ENCODE peak calls at places on chromosomes 6 and 20, in nine cellular contexts. T, Z, K, Q, E, S, V, W and A are unnamed samples.
A peak's percentile ranks its signal among the peaks of the same experiment; 100 is the strongest.

GRCh38 chr6:53492860-53493634 is 51.9 kb downstream of the GCLC start:
- DNase-seq in S (no peak), Z (no peak), W (no peak), K (peak; percentile 63), E (peak; percentile 34), Q (peak; percentile 48), V (peak; percentile 71), T (peak; percentile 19), A (no peak)

GRCh38 chr6:81262656-81263055 is 489.8 kb downstream of the TENT5A start:
- DNase-seq in T (no peak), Z (no peak), E (no peak), W (no peak), Q (no peak), S (no peak), V (no peak), K (no peak), A (no peak)

GRCh38 chr20:63698739-63699465 is 2.5 kb downstream of the TNFRSF6B start:
- DNase-seq in T (peak; percentile 37), E (peak; percentile 67), Q (no peak), K (peak; percentile 56), S (no peak), W (no peak), Z (peak; percentile 50), V (peak; percentile 92), A (no peak)

GRCh38 chr20:8853805-8854338 is 215.0 kb upstream of the PLCB4 start:
- DNase-seq in V (peak; percentile 70), W (no peak), S (no peak), Z (peak; percentile 48), E (peak; percentile 40), K (peak; percentile 83), Q (peak; percentile 30), T (peak; percentile 38), A (no peak)

GRCh38 chr20:61603715-61604114 is 351.7 kb downstream of the CDH4 start:
- DNase-seq in Q (no peak), V (no peak), S (no peak), T (no peak), Z (no peak), E (no peak), K (no peak), W (no peak), A (no peak)

GRCh38 chr6:21710908-21711627 is 117.5 kb downstream of the SOX4 start:
- DNase-seq in Z (no peak), Q (no peak), E (no peak), K (no peak), W (no peak), S (no peak), T (no peak), V (no peak), A (no peak)

GRCh38 chr20:49880724-49881445 is 34.4 kb downstream of the SPATA2 start:
- DNase-seq in Q (no peak), W (peak; percentile 22), E (no peak), K (no peak), T (no peak), S (peak; percentile 41), V (no peak), Z (no peak), A (no peak)

GRCh38 chr20:22918286-22918983 is 116.7 kb upstream of the SSTR4 start:
- DNase-seq in V (no peak), K (no peak), S (no peak), T (no peak), Z (no peak), W (no peak), E (no peak), Q (no peak), A (no peak)

GRCh38 chr6:138499303-138499991 is at the start of gene NHSL1:
- DNase-seq in K (peak; percentile 68), W (no peak), S (no peak), Z (no peak), V (peak; percentile 71), T (peak; percentile 23), Q (peak; percentile 69), E (no peak), A (no peak)

GRCh38 chr20:54132612-54133433 is 41.0 kb downstream of the CYP24A1 start:
- DNase-seq in Z (no peak), W (no peak), V (peak; percentile 99), T (no peak), E (peak; percentile 92), K (peak; percentile 86), S (no peak), Q (no peak), A (no peak)

GRCh38 chr6:168941036-168941435 is 312.6 kb downstream of the THBS2 start:
- DNase-seq in V (no peak), Q (no peak), S (no peak), K (no peak), E (no peak), T (no peak), Z (no peak), W (no peak), A (no peak)

GRCh38 chr20:23367770-23368169 is 5.8 kb downstream of the GZF1 start:
- DNase-seq in S (no peak), Z (no peak), K (no peak), W (no peak), T (no peak), E (no peak), V (peak; percentile 40), Q (no peak), A (no peak)

GRCh38 chr6:43311681-43312080 is 3.1 kb upstream of the CRIP3 start:
- DNase-seq in K (no peak), V (no peak), Q (no peak), Z (no peak), W (no peak), S (no peak), T (no peak), E (no peak), A (no peak)

GRCh38 chr20:3689978-3690377 is 8.2 kb upstream of the ADAM33 start:
- DNase-seq in K (no peak), V (no peak), E (no peak), W (no peak), T (no peak), S (no peak), Q (no peak), Z (no peak), A (no peak)

GRCh38 chr20:3690413-3690812 is 8.6 kb upstream of the ADAM33 start:
- DNase-seq in Q (no peak), K (no peak), W (no peak), T (no peak), S (no peak), Z (no peak), E (no peak), V (no peak), A (no peak)

GRCh38 chr20:3686867-3687321 is 5.1 kb upstream of the ADAM33 start:
- DNase-seq in T (peak; percentile 37), K (peak; percentile 58), E (no peak), W (peak; percentile 52), Q (no peak), Z (peak; percentile 86), S (no peak), V (peak; percentile 91), A (peak; percentile 50)

GRCh38 chr20:3685341-3685740 is 3.5 kb upstream of the ADAM33 start:
- DNase-seq in V (no peak), Q (no peak), T (no peak), W (no peak), K (no peak), E (no peak), S (no peak), Z (no peak), A (no peak)

DNA sequence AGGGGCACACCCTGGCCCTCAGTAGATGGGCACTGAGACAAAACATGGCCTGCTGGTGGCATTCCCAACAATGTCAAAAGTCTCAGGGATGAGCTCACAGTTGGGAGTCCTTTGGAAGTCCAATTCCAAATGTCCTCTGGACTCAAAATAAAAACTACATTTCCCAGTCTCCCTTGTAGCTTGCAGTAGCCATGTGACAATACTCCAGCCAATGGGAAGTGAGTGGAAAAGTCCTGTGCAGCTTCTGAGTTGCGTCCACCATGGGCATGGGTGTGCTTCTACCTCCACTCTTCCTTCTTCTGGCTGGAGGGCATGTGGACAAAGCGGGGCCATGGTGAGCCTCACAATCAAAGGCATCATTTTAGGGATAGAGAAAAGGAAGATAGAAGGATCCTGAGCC is 5.8 kb upstream of the ADAM33 start:
- DNase-seq in W (no peak), K (no peak), V (peak; percentile 59), Q (no peak), E (peak; percentile 39), S (no peak), Z (peak; percentile 33), T (no peak), A (no peak)
- H3K27ac ChIP-seq in W (peak overlapping the region; percentile 82), K (peak overlapping the region; percentile 46), V (peak overlapping the region; percentile 51), Q (no peak overlapping the region), E (no peak overlapping the region), S (peak overlapping the region; percentile 76), Z (peak overlapping the region; percentile 64), T (no peak overlapping the region), A (peak overlapping the region; percentile 68)

GRCh38 chr6:166671434-166672061 is 44.5 kb upstream of the RPS6KA2 start:
- DNase-seq in Q (peak; percentile 43), T (peak; percentile 53), K (peak; percentile 38), Z (no peak), V (peak; percentile 40), S (no peak), E (no peak), W (no peak), A (no peak)
- H3K27ac ChIP-seq in Q (no peak overlapping the region), T (no peak overlapping the region), K (no peak overlapping the region), Z (no peak overlapping the region), V (no peak overlapping the region), S (no peak overlapping the region), E (no peak overlapping the region), W (no peak overlapping the region), A (no peak overlapping the region)

GRCh38 chr20:34043025-34043424 is 49.3 kb downstream of the RALY start:
- DNase-seq in K (no peak), W (no peak), Z (no peak), S (no peak), E (no peak), T (no peak), Q (peak; percentile 52), V (no peak), A (no peak)
- H3K27ac ChIP-seq in K (no peak overlapping the region), W (no peak overlapping the region), Z (peak overlapping the region; percentile 23), S (no peak overlapping the region), E (no peak overlapping the region), T (no peak overlapping the region), Q (no peak overlapping the region), V (no peak overlapping the region), A (no peak overlapping the region)

DNA sequence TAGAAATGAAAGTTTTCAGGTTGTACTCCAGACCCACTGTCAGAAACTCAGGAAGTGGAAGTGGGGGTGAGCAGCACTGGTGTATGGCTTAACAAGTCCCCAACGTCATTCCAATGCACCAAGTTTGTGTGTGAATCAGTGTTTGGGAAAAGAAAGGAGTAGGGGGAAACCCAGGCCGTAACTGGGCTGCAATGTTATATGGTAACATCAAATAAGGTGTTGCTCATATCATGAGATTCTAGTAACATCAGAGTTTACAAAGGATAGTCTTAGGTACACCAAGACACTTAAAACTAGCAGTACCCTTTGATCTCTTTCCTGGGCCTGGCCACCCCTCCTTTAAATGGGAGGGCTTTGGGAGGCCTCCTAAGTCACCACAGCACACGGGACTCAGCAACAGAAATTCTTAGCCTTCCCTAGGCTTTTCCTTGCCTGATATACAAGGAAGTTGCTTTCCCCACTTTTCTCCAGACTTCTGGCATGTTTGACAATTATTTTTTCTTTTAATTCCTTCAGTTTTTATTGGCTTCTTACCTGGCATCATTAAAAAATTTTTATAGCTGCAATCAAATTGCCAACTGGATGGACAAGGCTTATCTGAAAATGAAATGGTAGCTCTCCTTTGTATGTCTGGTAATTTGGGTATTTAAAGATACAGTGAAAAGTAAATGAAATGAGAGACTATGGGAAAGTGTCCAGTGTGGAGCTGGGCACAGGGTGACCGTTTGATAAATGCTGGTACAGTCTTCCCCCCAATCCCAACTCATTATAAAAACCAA is 15.1 kb downstream of the E2F3 start:
- DNase-seq in Q (no peak), T (no peak), W (no peak), E (no peak), V (no peak), Z (no peak), K (no peak), S (no peak), A (no peak)
- H3K27ac ChIP-seq in Q (no peak overlapping the region), T (no peak overlapping the region), W (no peak overlapping the region), E (no peak overlapping the region), V (no peak overlapping the region), Z (no peak overlapping the region), K (peak overlapping the region; percentile 32), S (no peak overlapping the region), A (no peak overlapping the region)